ENCODE peak calls at places on chromosomes 13 and 19, in seven cellular contexts. N is iPS-NIHi11; J is activated CD8-positive, alpha-beta memory T cell treated with anti-CD3 and anti-CD28 coated beads for 4 hours; I is substantia nigra; W is HCEC 1CT; Y is stimulated activated CD8-positive, alpha-beta memory T cell treated with anti-CD3 and anti-CD28 coated beads, Interleukin-12 subunit alpha, Interleukin-12 subunit beta, amount 100 ng/mL, for 1 hour; R is fibroblast of lung. F is an unnamed sample.

GRCh38 chr13:80551650-80552497 is 210.9 kb upstream of the SPRY2 start:
- DNase-seq in N (no peak), J (no peak), I (no peak), W (peak), Y (no peak), R (peak), F (no peak)

GRCh38 chr19:4910594-4911273 is 1.4 kb downstream of the UHRF1 start:
- DNase-seq in N (no peak), J (no peak), I (peak), W (peak), Y (no peak), R (peak), F (no peak)

GRCh38 chr13:112714366-112714765 is 24.5 kb downstream of the ATP11A start:
- DNase-seq in N (no peak), J (no peak), I (no peak), W (no peak), Y (no peak), R (no peak), F (no peak)

GRCh38 chr19:5038631-5039271 is 69.8 kb downstream of the KDM4B start:
- DNase-seq in N (peak), J (no peak), I (no peak), W (peak), Y (no peak), R (peak), F (peak)

GRCh38 chr13:59690857-59691500 is 472.7 kb downstream of the DIAPH3 start:
- DNase-seq in N (no peak), J (no peak), I (no peak), W (peak), Y (no peak), R (no peak), F (peak)

GRCh38 chr19:16628183-16628983 is at the start of gene MED26:
- DNase-seq in N (peak), J (peak), I (peak), W (peak), Y (peak), R (peak), F (peak)

GRCh38 chr13:29081036-29081435 is 260.9 kb downstream of the MTUS2 start:
- DNase-seq in N (no peak), J (no peak), I (no peak), W (no peak), Y (no peak), R (no peak), F (no peak)

GRCh38 chr19:38661996-38662395 is 14.5 kb downstream of the ACTN4 start:
- DNase-seq in N (no peak), J (no peak), I (no peak), W (no peak), Y (no peak), R (no peak), F (no peak)

GRCh38 chr19:52566588-52566987 is 3.5 kb upstream of the ZNF701 start:
- DNase-seq in N (no peak), J (no peak), I (no peak), W (peak), Y (no peak), R (peak), F (no peak)

GRCh38 chr19:36051236-36051635 is 2.8 kb downstream of the THAP8 start:
- DNase-seq in N (peak), J (no peak), I (no peak), W (no peak), Y (no peak), R (no peak), F (peak)

GRCh38 chr13:30395192-30396158 is 26.8 kb upstream of the UBE2L5 start:
- DNase-seq in N (peak), J (peak), I (peak), W (peak), Y (peak), R (peak), F (peak)

GRCh38 chr19:13082192-13083007 is 20.3 kb downstream of the LYL1 start:
- DNase-seq in N (peak), J (no peak), I (peak), W (peak), Y (no peak), R (peak), F (peak)

GRCh38 chr13:75050419-75051066 is 431.4 kb downstream of the TBC1D4 start:
- DNase-seq in N (no peak), J (no peak), I (no peak), W (no peak), Y (no peak), R (peak), F (no peak)

GRCh38 chr19:39917561-39918182 is 16.8 kb downstream of the FCGBP start:
- DNase-seq in N (no peak), J (no peak), I (no peak), W (no peak), Y (no peak), R (no peak), F (no peak)

GRCh38 chr19:17401628-17402027 is 3.8 kb downstream of the BST2 start:
- DNase-seq in N (no peak), J (no peak), I (no peak), W (no peak), Y (no peak), R (no peak), F (no peak)

GRCh38 chr13:44079413-44080205 is 199.9 kb downstream of the LACC1 start:
- DNase-seq in N (peak), J (no peak), I (no peak), W (no peak), Y (no peak), R (no peak), F (no peak)

GRCh38 chr13:47294691-47295090 is 397.8 kb upstream of the HTR2A start:
- DNase-seq in N (no peak), J (no peak), I (no peak), W (no peak), Y (no peak), R (no peak), F (no peak)

GRCh38 chr19:28569132-28570114 is 643.5 kb downstream of the UQCRFS1 start:
- DNase-seq in N (peak), J (no peak), I (no peak), W (no peak), Y (no peak), R (no peak), F (no peak)